ENCODE peak calls at places on chromosomes 12 and 14, in six cellular contexts. J, P, E, I, X and F are unnamed samples.

GRCh38 chr14:68978550-68978911 is 571 bp downstream of the ACTN1 start:
- DNase-seq in J (peak; percentile 71), P (peak; percentile 84), E (no peak), I (peak; percentile 78), X (peak; percentile 86), F (peak; percentile 86)

GRCh38 chr12:122293081-122293480 is 26.8 kb upstream of the VPS33A start:
- DNase-seq in J (no peak), P (no peak), E (no peak), I (no peak), X (no peak), F (no peak)

GRCh38 chr12:43957732-43958131 is 121.9 kb downstream of the TMEM117 start:
- DNase-seq in J (peak; percentile 41), P (peak; percentile 6), E (peak; percentile 51), I (peak; percentile 25), X (peak; percentile 35), F (no peak)

GRCh38 chr12:132218915-132219314 is 74.7 kb downstream of the NOC4L start:
- DNase-seq in J (peak; percentile 52), P (peak; percentile 19), E (no peak), I (peak; percentile 62), X (peak; percentile 42), F (no peak)

GRCh38 chr14:97273540-97273939 is 476.4 kb downstream of the VRK1 start:
- DNase-seq in J (no peak), P (no peak), E (no peak), I (no peak), X (no peak), F (no peak)

GRCh38 chr12:3490848-3491382 is at the start of gene PRMT8:
- DNase-seq in J (peak; percentile 59), P (peak; percentile 20), E (peak; percentile 3), I (no peak), X (peak; percentile 65), F (no peak)

GRCh38 chr14:99320105-99320572 is 48.1 kb upstream of the BCL11B start:
- DNase-seq in J (peak; percentile 81), P (peak; percentile 71), E (peak; percentile 6), I (peak; percentile 69), X (peak; percentile 60), F (no peak)

GRCh38 chr12:51871918-51872688 is 15.8 kb upstream of the ANKRD33 start:
- DNase-seq in J (no peak), P (no peak), E (no peak), I (no peak), X (no peak), F (peak; percentile 25)

GRCh38 chr12:3727877-3728632 is 24.9 kb downstream of the CRACR2A start:
- DNase-seq in J (no peak), P (no peak), E (peak; percentile 26), I (no peak), X (no peak), F (no peak)

GRCh38 chr12:123267991-123268843 is 3.4 kb downstream of the CDK2AP1 start:
- DNase-seq in J (peak; percentile 17), P (peak; percentile 36), E (peak; percentile 25), I (no peak), X (no peak), F (no peak)

GRCh38 chr12:95458761-95459160 is 15.2 kb upstream of the METAP2 start:
- DNase-seq in J (no peak), P (no peak), E (no peak), I (no peak), X (no peak), F (no peak)
- TF ChIP-seq CTCF in J (no peak), P (no peak), E (no peak), I (no peak), X (no peak), F (no peak)

DNA sequence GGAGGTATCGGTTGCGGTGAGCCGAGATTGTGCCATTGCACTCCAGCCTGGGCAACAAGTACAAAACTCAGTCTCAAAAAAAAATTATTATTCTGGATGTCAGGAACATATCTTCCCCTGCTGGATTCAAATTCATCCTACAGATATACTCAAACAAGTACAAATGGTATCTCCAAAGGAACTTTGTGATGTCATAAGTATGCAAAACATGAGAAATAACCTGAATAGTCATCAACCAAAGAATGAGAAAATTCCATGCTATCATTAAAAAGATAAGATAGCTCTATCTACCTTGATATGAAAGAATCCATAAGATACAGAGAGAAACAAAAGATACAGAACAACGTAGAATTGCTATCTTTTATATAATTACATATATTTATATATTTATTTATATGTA is 67.7 kb downstream of the EEA1 start:
- DNase-seq in J (no peak), P (no peak), E (no peak), I (no peak), X (no peak), F (no peak)
- TF ChIP-seq CTCF in J (no peak), P (no peak), E (no peak), I (no peak), X (no peak), F (no peak)

GRCh38 chr12:106736051-106736957 is 38.2 kb upstream of the RIC8B start:
- DNase-seq in J (no peak), P (no peak), E (no peak), I (no peak), X (no peak), F (no peak)
- TF ChIP-seq CTCF in J (no peak), P (no peak), E (no peak), I (no peak), X (no peak), F (no peak)

GRCh38 chr12:76083246-76083735 is 1.2 kb downstream of the NAP1L1 start:
- DNase-seq in J (no peak), P (no peak), E (no peak), I (no peak), X (no peak), F (no peak)

GRCh38 chr12:76081909-76082308 is 2.6 kb downstream of the NAP1L1 start:
- DNase-seq in J (no peak), P (no peak), E (no peak), I (no peak), X (no peak), F (no peak)

GRCh38 chr12:76078748-76079147 is 5.7 kb downstream of the NAP1L1 start:
- DNase-seq in J (no peak), P (no peak), E (no peak), I (no peak), X (no peak), F (no peak)

GRCh38 chr12:76080017-76080728 is 4.3 kb downstream of the NAP1L1 start:
- DNase-seq in J (no peak), P (no peak), E (no peak), I (no peak), X (no peak), F (no peak)

GRCh38 chr12:76080729-76081415 is 3.6 kb downstream of the NAP1L1 start:
- DNase-seq in J (peak; percentile 22), P (no peak), E (no peak), I (peak; percentile 18), X (peak; percentile 30), F (no peak)
- TF ChIP-seq CTCF in J (no peak), P (no peak), E (peak; percentile 18), I (peak; percentile 35), X (no peak), F (no peak)

DNA sequence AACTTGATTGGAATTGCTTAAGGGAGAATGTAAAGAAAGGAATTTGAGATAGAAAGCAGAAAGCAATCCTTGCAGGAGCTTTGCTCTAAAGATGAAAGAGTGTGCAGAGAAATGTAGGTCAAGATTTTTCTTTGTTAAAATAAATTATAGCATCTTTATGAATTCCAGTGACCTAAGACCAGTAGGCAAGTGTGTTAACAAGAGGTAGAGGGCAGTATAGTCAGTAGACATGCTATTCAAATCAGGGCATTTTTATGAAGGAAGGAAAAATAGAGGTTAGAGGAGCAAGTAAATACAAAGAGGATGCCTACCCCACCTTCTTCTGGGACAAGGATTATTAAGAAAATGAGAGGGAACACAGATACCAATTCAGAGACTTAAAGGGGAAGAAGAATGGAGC is 148.5 kb downstream of the PLCZ1 start:
- DNase-seq in J (no peak), P (no peak), E (peak; percentile 4), I (no peak), X (no peak), F (no peak)
- TF ChIP-seq CTCF in J (no peak), P (no peak), E (peak; percentile 28), I (no peak), X (peak; percentile 37), F (no peak)